ENCODE peak calls at places on chromosomes 13 and 19, in five cellular contexts. One of them, this sample, is unnamed.

GRCh38 chr19:8517551-8518442 is 3.8 kb upstream of the ZNF414 start:
- DNase-seq in osteocyte: no peak
- DNase-seq in suprapubic skin: no peak
- DNase-seq in mucosa of descending colon: no peak
- DNase-seq in coronary artery: no peak
- DNase-seq in this sample: peak

GRCh38 chr19:2616741-2617392 is 85.6 kb downstream of the GNG7 start:
- DNase-seq in osteocyte: no peak
- DNase-seq in suprapubic skin: no peak
- DNase-seq in mucosa of descending colon: no peak
- DNase-seq in coronary artery: no peak
- DNase-seq in this sample: no peak

GRCh38 chr19:33795370-33796163 is 1.1 kb upstream of the KCTD15 start:
- DNase-seq in osteocyte: peak
- DNase-seq in suprapubic skin: no peak
- DNase-seq in mucosa of descending colon: peak
- DNase-seq in coronary artery: peak
- DNase-seq in this sample: peak

GRCh38 chr19:11624064-11624463 is 26.8 kb downstream of the ZNF627 start:
- DNase-seq in osteocyte: no peak
- DNase-seq in suprapubic skin: no peak
- DNase-seq in mucosa of descending colon: no peak
- DNase-seq in coronary artery: no peak
- DNase-seq in this sample: no peak

GRCh38 chr19:27775395-27775794 is 1437.6 kb downstream of the UQCRFS1 start:
- DNase-seq in osteocyte: peak
- DNase-seq in suprapubic skin: no peak
- DNase-seq in mucosa of descending colon: no peak
- DNase-seq in coronary artery: no peak
- DNase-seq in this sample: no peak

GRCh38 chr13:23687614-23688013 is 117.4 kb downstream of the TNFRSF19 start:
- DNase-seq in osteocyte: no peak
- DNase-seq in suprapubic skin: no peak
- DNase-seq in mucosa of descending colon: no peak
- DNase-seq in coronary artery: no peak
- DNase-seq in this sample: no peak

GRCh38 chr13:90680826-90681225 is 666.7 kb upstream of the MIR17HG start:
- DNase-seq in osteocyte: no peak
- DNase-seq in suprapubic skin: no peak
- DNase-seq in mucosa of descending colon: no peak
- DNase-seq in coronary artery: no peak
- DNase-seq in this sample: no peak

GRCh38 chr13:30898070-30898469 is 8.0 kb upstream of the MEDAG start:
- DNase-seq in osteocyte: no peak
- DNase-seq in suprapubic skin: no peak
- DNase-seq in mucosa of descending colon: no peak
- DNase-seq in coronary artery: no peak
- DNase-seq in this sample: no peak

GRCh38 chr13:112954488-112955270 is 14.3 kb upstream of the MCF2L start:
- DNase-seq in osteocyte: no peak
- DNase-seq in suprapubic skin: no peak
- DNase-seq in mucosa of descending colon: no peak
- DNase-seq in coronary artery: no peak
- DNase-seq in this sample: no peak

GRCh38 chr19:35107541-35107939 is 8.1 kb upstream of the FXYD3 start:
- DNase-seq in osteocyte: no peak
- DNase-seq in suprapubic skin: no peak
- DNase-seq in mucosa of descending colon: peak
- DNase-seq in coronary artery: no peak
- DNase-seq in this sample: no peak

GRCh38 chr19:5338661-5339469 is 1.7 kb downstream of the PTPRS start:
- DNase-seq in osteocyte: no peak
- DNase-seq in suprapubic skin: no peak
- DNase-seq in mucosa of descending colon: no peak
- DNase-seq in coronary artery: no peak
- DNase-seq in this sample: no peak

GRCh38 chr13:79659161-79659560 is 178.2 kb downstream of the NDFIP2 start:
- DNase-seq in osteocyte: no peak
- DNase-seq in suprapubic skin: no peak
- DNase-seq in mucosa of descending colon: no peak
- DNase-seq in coronary artery: no peak
- DNase-seq in this sample: no peak

GRCh38 chr13:71240906-71241305 is 626.1 kb downstream of the DACH1 start:
- DNase-seq in osteocyte: no peak
- DNase-seq in suprapubic skin: no peak
- DNase-seq in mucosa of descending colon: no peak
- DNase-seq in coronary artery: no peak
- DNase-seq in this sample: no peak

GRCh38 chr19:46859637-46860124 is 1.1 kb upstream of the ARHGAP35 start:
- DNase-seq in osteocyte: no peak
- DNase-seq in suprapubic skin: peak
- DNase-seq in mucosa of descending colon: peak
- DNase-seq in coronary artery: no peak
- DNase-seq in this sample: no peak

GRCh38 chr13:21243045-21243842 is 66.8 kb downstream of the MRPL57 start:
- DNase-seq in osteocyte: no peak
- DNase-seq in suprapubic skin: no peak
- DNase-seq in mucosa of descending colon: no peak
- DNase-seq in coronary artery: no peak
- DNase-seq in this sample: no peak

GRCh38 chr13:33383724-33384577 is 98.4 kb upstream of the STARD13 start:
- DNase-seq in osteocyte: no peak
- DNase-seq in suprapubic skin: no peak
- DNase-seq in mucosa of descending colon: no peak
- DNase-seq in coronary artery: no peak
- DNase-seq in this sample: no peak

GRCh38 chr13:113407103-113407530 is 43.2 kb upstream of the GRTP1 start:
- DNase-seq in osteocyte: no peak
- DNase-seq in suprapubic skin: peak
- DNase-seq in mucosa of descending colon: no peak
- DNase-seq in coronary artery: no peak
- DNase-seq in this sample: no peak

GRCh38 chr13:43136940-43137574 is 113.7 kb downstream of the DNAJC15 start:
- DNase-seq in osteocyte: no peak
- DNase-seq in suprapubic skin: no peak
- DNase-seq in mucosa of descending colon: no peak
- DNase-seq in coronary artery: no peak
- DNase-seq in this sample: no peak

GRCh38 chr19:517721-518136 is 10.4 kb downstream of the TPGS1 start:
- DNase-seq in osteocyte: no peak
- DNase-seq in suprapubic skin: peak
- DNase-seq in mucosa of descending colon: no peak
- DNase-seq in coronary artery: no peak
- DNase-seq in this sample: no peak

GRCh38 chr19:519449-519865 is 12.1 kb upstream of the CDC34 start:
- DNase-seq in osteocyte: no peak
- DNase-seq in suprapubic skin: no peak
- DNase-seq in mucosa of descending colon: no peak
- DNase-seq in coronary artery: no peak
- DNase-seq in this sample: no peak

GRCh38 chr19:522726-523125 is 8.8 kb upstream of the CDC34 start:
- DNase-seq in osteocyte: no peak
- DNase-seq in suprapubic skin: no peak
- DNase-seq in mucosa of descending colon: no peak
- DNase-seq in coronary artery: peak
- DNase-seq in this sample: no peak

GRCh38 chr19:516884-517424 is 9.7 kb downstream of the TPGS1 start:
- DNase-seq in osteocyte: no peak
- DNase-seq in suprapubic skin: no peak
- DNase-seq in mucosa of descending colon: no peak
- DNase-seq in coronary artery: no peak
- DNase-seq in this sample: no peak

DNA sequence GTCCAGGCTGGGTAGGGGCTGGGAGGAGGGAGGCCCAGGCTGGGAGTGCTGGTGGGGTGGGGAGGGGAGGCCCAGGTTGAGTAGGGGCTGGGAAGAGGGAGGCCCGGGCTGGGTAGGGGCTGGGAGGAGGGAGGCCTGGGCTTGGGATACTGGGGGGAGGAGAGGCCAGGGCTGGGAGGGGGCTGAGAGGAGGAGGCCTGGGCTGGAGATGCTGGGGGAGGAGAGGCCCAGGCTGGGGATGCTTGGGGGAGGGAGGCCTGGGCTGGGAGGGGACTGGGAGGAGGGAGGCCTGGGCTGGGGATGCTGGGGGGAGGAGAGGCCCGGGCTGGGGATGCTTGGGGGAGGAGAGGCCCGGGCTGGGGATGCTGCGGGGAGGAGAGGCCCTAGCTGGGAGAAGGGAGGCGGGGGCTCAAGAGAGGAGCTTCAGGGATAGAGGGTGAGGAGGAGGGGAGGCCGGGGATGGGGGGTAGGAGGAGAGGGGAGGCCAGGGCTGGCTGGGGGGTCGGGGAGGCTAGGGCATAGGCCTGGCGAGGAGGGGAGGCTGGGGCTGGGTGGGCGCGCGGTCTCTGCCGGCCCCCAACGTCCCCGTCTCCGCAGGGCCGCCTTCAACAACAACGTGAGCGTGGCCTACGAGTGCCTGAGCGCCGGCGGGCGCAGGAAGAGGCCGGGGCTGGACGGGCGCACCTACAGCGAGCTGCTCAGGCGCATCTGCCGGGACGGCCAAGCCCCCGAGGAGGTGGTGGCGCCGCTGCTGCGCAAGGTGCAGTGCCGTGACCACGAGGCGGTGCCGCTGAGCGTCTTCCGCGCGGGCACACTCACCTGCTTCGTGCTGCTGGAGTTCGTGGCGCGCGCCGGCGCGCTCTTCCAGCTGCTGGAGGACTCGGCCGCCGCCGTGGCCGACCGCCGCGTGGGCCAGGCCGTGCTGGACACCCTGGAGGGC is 11.3 kb downstream of the TPGS1 start:
- DNase-seq in osteocyte: no peak
- DNase-seq in suprapubic skin: no peak
- DNase-seq in mucosa of descending colon: peak
- DNase-seq in coronary artery: no peak
- DNase-seq in this sample: no peak
- TF ChIP-seq CTCF in osteocyte: no peak
- TF ChIP-seq CTCF in suprapubic skin: no peak
- TF ChIP-seq CTCF in mucosa of descending colon: no peak
- TF ChIP-seq CTCF in coronary artery: no peak
- TF ChIP-seq CTCF in this sample: no peak

GRCh38 chr19:49912965-49913685 is 15.9 kb upstream of the ATF5 start:
- DNase-seq in osteocyte: no peak
- DNase-seq in suprapubic skin: no peak
- DNase-seq in mucosa of descending colon: no peak
- DNase-seq in coronary artery: no peak
- DNase-seq in this sample: no peak
- TF ChIP-seq CTCF in osteocyte: no peak
- TF ChIP-seq CTCF in suprapubic skin: no peak
- TF ChIP-seq CTCF in mucosa of descending colon: no peak
- TF ChIP-seq CTCF in coronary artery: no peak
- TF ChIP-seq CTCF in this sample: no peak

DNA sequence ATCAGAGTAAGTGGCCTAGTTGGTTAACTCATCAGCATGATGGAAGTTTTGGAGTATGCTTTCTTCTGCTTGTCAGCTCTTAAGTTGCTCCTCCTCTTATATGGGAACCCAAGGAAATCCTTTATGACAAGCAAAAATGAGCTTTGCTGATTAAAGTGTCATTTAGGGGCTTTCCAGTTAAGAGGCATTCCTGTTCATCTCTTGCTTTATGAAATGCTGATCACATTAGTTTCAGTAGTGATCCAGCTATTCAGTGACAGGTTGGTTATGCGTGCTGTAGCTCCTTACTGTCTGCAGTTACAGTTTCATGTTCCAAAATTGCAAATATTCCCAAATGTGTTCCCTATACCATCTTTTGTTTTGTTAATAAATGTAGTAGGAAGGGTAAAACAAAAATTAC is 146.6 kb downstream of the CDK8 start:
- DNase-seq in osteocyte: no peak
- DNase-seq in suprapubic skin: no peak
- DNase-seq in mucosa of descending colon: no peak
- DNase-seq in coronary artery: no peak
- DNase-seq in this sample: no peak
- TF ChIP-seq CTCF in osteocyte: no peak
- TF ChIP-seq CTCF in suprapubic skin: no peak
- TF ChIP-seq CTCF in mucosa of descending colon: no peak
- TF ChIP-seq CTCF in coronary artery: no peak
- TF ChIP-seq CTCF in this sample: no peak

GRCh38 chr19:40603071-40603718 is 2.0 kb downstream of the LTBP4 start:
- DNase-seq in osteocyte: no peak
- DNase-seq in suprapubic skin: no peak
- DNase-seq in mucosa of descending colon: no peak
- DNase-seq in coronary artery: peak
- DNase-seq in this sample: no peak
- TF ChIP-seq CTCF in osteocyte: peak
- TF ChIP-seq CTCF in suprapubic skin: no peak
- TF ChIP-seq CTCF in mucosa of descending colon: no peak
- TF ChIP-seq CTCF in coronary artery: no peak
- TF ChIP-seq CTCF in this sample: peak

DNA sequence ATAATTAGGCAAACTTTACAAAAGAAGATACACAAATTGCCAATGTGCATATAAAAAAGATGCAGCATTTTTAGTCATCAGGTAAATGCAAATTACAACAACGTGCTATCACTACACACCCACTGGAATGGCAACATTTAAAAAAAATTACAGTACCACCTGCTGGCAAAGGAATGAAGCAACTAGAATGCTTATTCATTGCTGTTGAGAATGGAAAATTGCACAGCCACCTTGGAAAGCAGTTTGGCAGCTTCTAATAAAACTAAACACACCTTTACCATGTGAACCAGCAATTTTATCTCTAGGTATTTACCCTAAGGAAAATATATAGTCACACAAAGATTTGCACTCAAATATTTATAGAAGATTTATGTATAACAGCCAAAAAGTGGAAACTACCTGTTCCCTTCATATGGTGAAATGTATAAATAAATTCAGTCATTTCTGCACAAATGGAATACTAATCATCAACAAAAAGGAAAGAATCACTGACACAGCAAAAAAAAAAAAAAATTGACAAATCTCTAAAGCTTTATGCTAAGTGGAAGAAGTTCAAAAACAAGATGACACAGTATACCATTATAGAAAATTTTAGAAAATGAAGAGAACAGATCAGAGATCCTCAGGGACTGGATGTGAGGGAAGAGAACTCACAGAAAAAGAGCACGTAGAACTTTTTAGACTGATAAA is 30.3 kb downstream of the OXGR1 start:
- DNase-seq in osteocyte: no peak
- DNase-seq in suprapubic skin: no peak
- DNase-seq in mucosa of descending colon: no peak
- DNase-seq in coronary artery: no peak
- DNase-seq in this sample: no peak
- TF ChIP-seq CTCF in osteocyte: no peak
- TF ChIP-seq CTCF in suprapubic skin: no peak
- TF ChIP-seq CTCF in mucosa of descending colon: no peak
- TF ChIP-seq CTCF in coronary artery: no peak
- TF ChIP-seq CTCF in this sample: no peak

This sample was measured in AG09319.